ENCODE peak calls at places on chromosomes 16 and 17, in eight cellular contexts. L is DND-41, Y is fibroblast of villous mesenchyme, C is NCI-H510A treated with DMSO at 0.1 percent for 48 hours, U is NB4, P is foreskin fibroblast, D is IMR-90, R is AG04450. G is an unnamed sample.

GRCh38 chr16:54921229-54921824 is 9.3 kb upstream of the IRX5 start:
- DNase-seq in L (no peak), Y (no peak), C (peak), U (peak), P (no peak), D (no peak), R (no peak), G (no peak)

GRCh38 chr17:78748730-78749317 is 33.2 kb downstream of the CYTH1 start:
- DNase-seq in L (peak), Y (peak), C (no peak), U (peak), P (peak), D (peak), R (no peak), G (no peak)

GRCh38 chr17:76370261-76370993 is 14.0 kb upstream of the SPHK1 start:
- DNase-seq in L (no peak), Y (peak), C (no peak), U (no peak), P (peak), D (peak), R (peak), G (no peak)

GRCh38 chr16:77599793-77600415 is 122.4 kb upstream of the NUDT7 start:
- DNase-seq in L (peak), Y (peak), C (peak), U (peak), P (peak), D (peak), R (no peak), G (no peak)

GRCh38 chr16:80693553-80693952 is 110.8 kb downstream of the CDYL2 start:
- DNase-seq in L (no peak), Y (no peak), C (no peak), U (no peak), P (no peak), D (peak), R (no peak), G (no peak)

GRCh38 chr17:81720267-81721071 is 8.4 kb downstream of the SLC25A10 start:
- DNase-seq in L (no peak), Y (no peak), C (no peak), U (peak), P (no peak), D (no peak), R (no peak), G (no peak)

GRCh38 chr16:4495766-4496165 is 19.6 kb downstream of the HMOX2 start:
- DNase-seq in L (no peak), Y (no peak), C (no peak), U (no peak), P (no peak), D (no peak), R (no peak), G (no peak)

GRCh38 chr16:59113009-59113408 is 378.9 kb upstream of the GOT2 start:
- DNase-seq in L (no peak), Y (no peak), C (no peak), U (peak), P (no peak), D (no peak), R (no peak), G (no peak)

GRCh38 chr17:65104541-65104940 is 32.6 kb upstream of the RGS9 start:
- DNase-seq in L (no peak), Y (no peak), C (no peak), U (no peak), P (no peak), D (no peak), R (no peak), G (no peak)

GRCh38 chr17:78802008-78802407 is 19.9 kb upstream of the CYTH1 start:
- DNase-seq in L (no peak), Y (no peak), C (no peak), U (no peak), P (no peak), D (no peak), R (no peak), G (no peak)

GRCh38 chr17:2122641-2123302 is 67.9 kb downstream of the HIC1 start:
- DNase-seq in L (no peak), Y (peak), C (peak), U (peak), P (no peak), D (peak), R (peak), G (no peak)